ENCODE peak calls at places on chromosomes 13 and 19, in six cellular contexts. G is fibroblast of lung, E is PC-9, H is MM.1S, Q is mesenchymal stem cell, W is Karpas-422. J is an unnamed sample. For H3K36me3, the result is how much of the 10 kb centered on the place peaks cover.

GRCh38 chr13:103140001-103140671 is 73.9 kb upstream of the SLC10A2 start:
- DNase-seq in H (peak), W (peak), G (peak), Q (peak), E (peak), J (no peak)

GRCh38 chr19:11414544-11414943 is 4.6 kb downstream of the RGL3 start:
- DNase-seq in Q (no peak), G (no peak), E (no peak), W (no peak), H (no peak), J (peak)

GRCh38 chr19:16296713-16297112 is 27.9 kb upstream of the KLF2 start:
- DNase-seq in H (no peak), W (no peak), E (peak), Q (no peak), G (no peak), J (peak)

GRCh38 chr13:61414686-61415664 is 674 bp downstream of the PCDH20 start:
- DNase-seq in W (no peak), E (peak), Q (peak), G (peak), H (no peak), J (peak)

GRCh38 chr13:64912141-64912540 is 2318.0 kb downstream of the PCDH9 start:
- DNase-seq in H (no peak), G (peak), W (no peak), E (no peak), Q (peak), J (no peak)

GRCh38 chr13:28425796-28426195 is 69.1 kb downstream of the FLT1 start:
- DNase-seq in H (no peak), W (no peak), E (no peak), Q (peak), G (no peak), J (no peak)

GRCh38 chr13:76754414-76754813 is 131.8 kb downstream of the KCTD12 start:
- DNase-seq in W (no peak), E (no peak), H (no peak), G (peak), Q (peak), J (no peak)

GRCh38 chr13:50320297-50320862 is 305.1 kb downstream of the KCNRG start:
- DNase-seq in E (no peak), H (no peak), W (no peak), Q (peak), G (peak), J (no peak)

GRCh38 chr19:2477141-2477710 is 1.3 kb downstream of the GADD45B start:
- DNase-seq in E (peak), G (no peak), W (peak), H (peak), Q (peak), J (peak)

GRCh38 chr19:33293255-33294057 is 8.9 kb downstream of the CEBPA start:
- DNase-seq in E (no peak), Q (peak), G (peak), H (no peak), W (no peak), J (peak)

GRCh38 chr19:6744381-6745288 is 5.2 kb downstream of the TRIP10 start:
- DNase-seq in E (peak), G (peak), Q (peak), H (no peak), W (no peak), J (peak)

GRCh38 chr19:51179297-51179696 is 37.2 kb downstream of the SIGLEC7 start:
- DNase-seq in G (no peak), E (no peak), Q (no peak), H (no peak), W (no peak), J (no peak)

GRCh38 chr13:27775943-27776342 is 16.3 kb upstream of the GSX1 start:
- DNase-seq in G (no peak), W (no peak), Q (no peak), H (no peak), E (no peak), J (no peak)

GRCh38 chr19:2326699-2327360 is 1.6 kb downstream of the LSM7 start:
- DNase-seq in H (no peak), E (no peak), W (no peak), G (no peak), Q (no peak), J (no peak)

GRCh38 chr13:102847272-102848234 is 1.7 kb downstream of the ERCC5 start:
- DNase-seq in H (peak), Q (peak), W (peak), G (peak), E (no peak), J (peak)

GRCh38 chr13:25738342-25738771 is 313.5 kb downstream of the SHISA2 start:
- DNase-seq in E (no peak), W (no peak), Q (no peak), G (peak), H (no peak), J (no peak)

GRCh38 chr13:83377486-83377885 is 504.8 kb downstream of the SLITRK1 start:
- DNase-seq in G (peak), E (no peak), H (no peak), W (no peak), Q (no peak), J (peak)

GRCh38 chr19:47186337-47187022 is 44.5 kb downstream of the BBC3 start:
- DNase-seq in H (no peak), G (no peak), W (no peak), E (no peak), Q (no peak), J (peak)

GRCh38 chr19:8392017-8392591 is 1.9 kb downstream of the RAB11B start:
- DNase-seq in H (no peak), Q (peak), E (no peak), G (peak), W (no peak), J (peak)

GRCh38 chr19:12065100-12065538 is 588 bp downstream of the ZNF844 start:
- DNase-seq in H (no peak), W (peak), Q (peak), G (peak), E (peak), J (peak)

GRCh38 chr13:111051656-111052232 is 63.4 kb upstream of the ARHGEF7 start:
- DNase-seq in H (peak), E (no peak), W (no peak), Q (no peak), G (no peak), J (no peak)

GRCh38 chr19:1261863-1262686 is 7.1 kb upstream of the CIRBP start:
- DNase-seq in Q (peak), G (no peak), E (peak), W (peak), H (no peak), J (peak)

GRCh38 chr19:7992575-7992974 is 12.9 kb downstream of the ELAVL1 start:
- DNase-seq in W (no peak), E (no peak), H (no peak), Q (no peak), G (no peak), J (peak)

GRCh38 chr13:106961219-106961618 is 393.3 kb upstream of the ARGLU1 start:
- DNase-seq in E (no peak), Q (no peak), H (no peak), W (no peak), G (no peak), J (no peak)

GRCh38 chr19:6271721-6272410 is 7.9 kb downstream of the MLLT1 start:
- DNase-seq in Q (peak), G (peak), H (no peak), E (no peak), W (no peak), J (peak)

GRCh38 chr13:72565893-72566292 is 161.5 kb downstream of the MZT1 start:
- DNase-seq in W (peak), H (peak), G (peak), E (no peak), Q (peak), J (no peak)

GRCh38 chr13:81929988-81930387 is 1589.1 kb upstream of the SPRY2 start:
- DNase-seq in H (no peak), Q (peak), E (no peak), W (peak), G (peak), J (no peak)

GRCh38 chr19:10544242-10544752 is 593 bp downstream of the ATG4D start:
- DNase-seq in Q (peak), H (peak), G (no peak), E (peak), W (peak), J (no peak)

GRCh38 chr19:13363954-13364353 is 142.3 kb downstream of the CACNA1A start:
- DNase-seq in H (no peak), E (no peak), G (no peak), W (no peak), Q (no peak), J (no peak)

GRCh38 chr19:13366529-13367143 is 139.6 kb downstream of the CACNA1A start:
- DNase-seq in H (peak), W (peak), E (peak), Q (no peak), G (peak), J (peak)

GRCh38 chr19:13363235-13363634 is 143.0 kb downstream of the CACNA1A start:
- DNase-seq in E (no peak), H (no peak), W (no peak), G (no peak), Q (no peak), J (no peak)
- H3K36me3 ChIP-seq in E (under half), H (under half), W (under half), G (under half), Q (under half), J (under half)

GRCh38 chr13:21333186-21333585 is 125.9 kb downstream of the ZDHHC20 start:
- DNase-seq in H (no peak), G (no peak), W (no peak), E (no peak), Q (no peak), J (no peak)

GRCh38 chr13:21328836-21329477 is 130.1 kb downstream of the ZDHHC20 start:
- DNase-seq in W (no peak), E (no peak), Q (no peak), H (no peak), G (no peak), J (no peak)

GRCh38 chr13:21328201-21328600 is 130.9 kb downstream of the ZDHHC20 start:
- DNase-seq in G (no peak), E (no peak), W (no peak), Q (no peak), H (no peak), J (no peak)

GRCh38 chr13:21326155-21327030 is 132.7 kb downstream of the ZDHHC20 start:
- DNase-seq in H (no peak), Q (peak), E (peak), W (no peak), G (peak), J (peak)

DNA sequence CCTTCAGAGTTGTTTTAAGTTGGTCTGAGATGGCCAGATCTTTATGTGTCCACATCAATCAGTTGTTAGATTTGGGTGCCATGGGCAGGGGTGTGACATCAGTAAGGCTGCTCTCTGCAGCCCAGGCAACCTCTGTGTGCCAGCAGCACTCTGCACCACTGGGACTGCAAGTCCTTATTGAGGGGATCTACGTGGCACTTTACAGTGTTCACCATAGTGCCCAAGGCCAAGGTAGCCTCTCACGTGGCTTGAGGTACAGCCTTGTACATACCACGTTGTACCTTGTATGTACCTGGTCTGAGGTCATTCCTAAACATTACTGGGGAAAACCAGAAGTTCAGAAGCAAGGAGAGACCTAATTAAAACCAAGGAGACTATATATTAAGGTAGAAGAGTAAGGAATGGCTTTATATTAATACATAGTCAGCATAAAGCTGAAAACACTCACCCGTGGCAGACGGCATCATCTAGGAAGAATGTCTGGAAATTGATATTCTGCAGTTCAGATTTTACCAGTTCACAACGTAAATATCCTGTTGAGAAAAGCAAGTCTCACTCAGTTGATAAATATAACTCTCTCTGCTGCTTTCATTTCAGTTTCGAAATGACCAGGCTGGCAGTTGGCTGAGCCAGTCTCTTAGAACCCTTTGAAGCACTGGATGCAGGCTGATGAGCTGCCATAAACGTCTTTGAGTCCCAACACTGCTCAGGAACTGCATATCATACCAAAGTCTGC is 128.8 kb downstream of the ZDHHC20 start:
- DNase-seq in E (no peak), W (no peak), Q (peak), H (peak), G (peak), J (no peak)
- H2AFZ ChIP-seq in E (no peak), W (no peak), Q (no peak), H (peak), G (no peak), J (peak)

GRCh38 chr19:48487544-48487943 is 18.4 kb downstream of the CYTH2 start:
- DNase-seq in E (no peak), H (no peak), Q (no peak), G (no peak), W (no peak), J (peak)

GRCh38 chr19:48491793-48492123 is 19.9 kb downstream of the LMTK3 start:
- DNase-seq in Q (no peak), H (no peak), E (no peak), W (no peak), G (no peak), J (peak)

GRCh38 chr19:48487944-48488343 is 18.8 kb downstream of the CYTH2 start:
- DNase-seq in H (no peak), E (peak), G (peak), W (no peak), Q (peak), J (peak)

GRCh38 chr19:48490980-48491792 is 20.4 kb downstream of the LMTK3 start:
- DNase-seq in G (no peak), E (no peak), H (peak), W (peak), Q (peak), J (peak)

DNA sequence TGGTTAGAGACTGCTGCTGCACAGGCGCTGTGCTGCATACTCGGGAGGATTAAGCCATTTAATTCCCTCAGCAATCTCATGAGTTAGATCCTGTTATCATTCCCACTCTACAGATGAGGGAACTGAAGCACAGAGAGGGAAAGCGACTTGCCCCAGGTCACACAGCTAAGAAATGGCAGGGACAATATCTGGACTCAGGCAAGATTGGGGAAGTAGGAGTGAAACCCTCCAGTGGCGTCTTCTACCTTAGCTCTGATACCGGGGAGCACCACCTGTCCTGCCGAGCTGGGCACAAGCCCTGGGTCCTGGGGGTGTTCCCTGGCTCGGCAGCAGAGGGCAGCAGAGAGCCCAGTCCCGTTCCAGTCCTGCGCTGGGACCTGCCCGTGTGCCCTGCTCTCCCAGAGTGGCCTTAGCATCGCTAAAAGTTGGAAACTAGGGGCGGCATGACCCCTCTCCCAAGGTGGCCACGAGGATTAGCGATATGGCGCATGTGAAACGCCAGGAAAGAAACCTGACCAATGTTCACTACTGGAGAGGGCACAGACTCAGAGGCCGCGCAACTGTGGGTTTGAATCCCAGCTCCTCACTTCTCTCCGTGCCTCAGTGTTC is 20.5 kb downstream of the CYTH2 start:
- DNase-seq in Q (peak), H (peak), E (peak), W (peak), G (peak), J (peak)
- H3K4me2 ChIP-seq in Q (no peak), H (peak), E (peak), W (no peak), G (no peak), J (no peak)

DNA sequence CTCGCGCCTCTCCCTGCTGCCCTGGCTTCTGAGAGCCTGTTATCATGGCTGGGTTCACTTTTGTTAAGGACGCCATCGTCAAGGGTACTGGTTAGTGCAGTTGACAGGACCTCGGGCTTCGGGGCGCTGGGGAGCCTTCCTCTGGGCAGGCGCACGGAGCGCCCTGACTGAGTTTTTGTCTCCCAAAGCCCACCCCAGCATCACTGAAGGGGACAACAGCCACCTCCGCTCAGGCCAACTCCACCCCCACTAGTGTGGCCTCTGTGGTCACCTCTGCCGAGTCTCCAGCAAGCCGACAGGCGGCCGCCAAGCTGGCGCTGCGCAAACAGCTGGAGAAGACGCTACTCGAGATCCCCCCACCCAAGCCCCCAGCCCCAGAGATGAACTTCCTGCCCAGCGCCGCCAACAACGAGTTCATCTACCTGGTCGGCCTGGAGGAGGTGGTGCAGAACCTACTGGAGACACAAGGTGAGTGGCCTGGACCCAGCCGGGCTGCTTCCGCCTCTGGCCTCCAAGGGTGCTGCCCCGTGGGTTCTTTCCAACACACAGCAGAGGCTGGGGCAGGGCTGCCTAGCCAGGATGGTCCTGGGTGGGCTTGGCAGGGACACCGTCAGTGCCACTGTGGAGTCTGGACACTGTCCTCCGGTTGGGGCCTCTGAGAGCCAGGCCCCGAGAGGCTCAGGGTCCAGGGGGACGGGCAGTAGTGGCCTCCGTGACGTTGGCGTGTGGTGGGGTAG is 16.9 kb downstream of the TSSK6 start:
- DNase-seq in E (no peak), H (no peak), Q (no peak), W (no peak), G (no peak), J (peak)
- H3K36me3 ChIP-seq in E (under half), H (under half), Q (half or more), W (under half), G (under half), J (half or more)

DNA sequence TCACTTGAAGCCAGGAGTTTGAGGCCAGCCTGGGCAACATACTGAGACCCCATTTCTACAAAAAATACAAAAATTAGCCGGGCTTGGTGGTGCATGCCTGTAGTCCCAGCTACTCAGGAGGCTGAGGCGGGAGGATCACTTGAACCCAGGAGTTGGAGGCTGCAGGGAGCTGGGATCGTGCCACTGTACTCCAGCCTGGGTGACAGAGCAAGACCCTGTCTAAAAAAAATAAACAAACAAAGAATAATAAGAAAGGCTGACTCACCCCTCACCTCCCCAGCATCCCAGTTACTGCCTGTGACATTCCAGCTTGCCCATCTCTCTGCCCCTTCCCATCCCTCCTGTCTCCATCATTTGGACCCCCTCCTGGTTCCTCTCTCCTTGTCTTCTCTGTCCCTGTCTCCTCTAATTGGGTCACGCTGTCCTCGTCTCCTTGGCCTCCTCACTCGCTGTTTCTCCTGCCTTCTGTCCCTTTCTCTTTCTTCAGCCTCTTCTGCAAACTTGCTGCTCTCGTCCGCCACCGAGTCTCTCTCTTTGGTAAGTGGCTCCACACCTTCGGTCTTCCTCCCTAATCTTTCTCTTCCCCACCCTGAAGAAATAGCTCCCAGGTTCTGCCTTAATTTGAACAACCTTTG is 77.7 kb downstream of the RYR1 start:
- DNase-seq in G (no peak), Q (no peak), W (no peak), E (no peak), H (no peak), J (peak)
- H2AFZ ChIP-seq in G (no peak), Q (no peak), W (no peak), E (no peak), H (no peak), J (no peak)

GRCh38 chr19:44986389-44986788 is 14.9 kb upstream of the RELB start:
- DNase-seq in Q (no peak), H (no peak), W (peak), E (no peak), G (no peak), J (peak)

GRCh38 chr19:44987148-44987675 is 14.1 kb upstream of the RELB start:
- DNase-seq in G (no peak), Q (no peak), H (no peak), W (no peak), E (no peak), J (peak)

GRCh38 chr19:44984005-44984404 is 17.3 kb upstream of the RELB start:
- DNase-seq in Q (no peak), H (no peak), E (no peak), W (no peak), G (no peak), J (no peak)

GRCh38 chr19:44988896-44989563 is 12.2 kb upstream of the RELB start:
- DNase-seq in Q (peak), H (peak), E (peak), G (peak), W (peak), J (peak)

GRCh38 chr19:44985445-44985844 is 15.8 kb upstream of the RELB start:
- DNase-seq in W (no peak), Q (no peak), H (no peak), G (no peak), E (no peak), J (peak)
- H3K4me2 ChIP-seq in W (no peak), Q (no peak), H (no peak), G (no peak), E (no peak), J (no peak)

DNA sequence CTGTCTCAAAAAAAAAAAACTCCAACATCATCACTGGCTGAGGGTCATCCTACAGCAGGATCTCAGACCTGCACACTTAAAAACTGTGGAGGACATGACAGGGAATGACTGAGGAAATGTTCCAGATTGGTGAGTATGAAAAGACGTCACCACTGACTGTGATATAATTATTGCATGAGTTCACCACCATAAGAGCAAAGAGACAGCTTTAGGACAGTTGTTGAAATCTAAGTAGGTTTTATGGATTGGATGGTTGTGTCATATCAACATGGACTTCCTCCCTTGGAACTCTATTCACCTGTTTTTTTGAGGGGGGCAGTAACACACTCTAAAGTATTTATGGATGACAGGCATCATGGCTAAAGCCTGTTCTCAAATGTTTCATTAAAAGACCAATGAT is 31.5 kb downstream of the KLF12 start:
- DNase-seq in W (no peak), Q (no peak), E (no peak), H (no peak), G (no peak), J (no peak)
- H3K36me3 ChIP-seq in W (under half), Q (under half), E (under half), H (under half), G (under half), J (under half)

GRCh38 chr19:36013280-36014028 is 559 bp downstream of the ALKBH6 start:
- DNase-seq in W (peak), Q (no peak), G (no peak), H (no peak), E (no peak), J (peak)
- H2AFZ ChIP-seq in W (peak), Q (peak), G (peak), H (peak), E (peak), J (peak)